ENCODE peak calls at places on chromosomes 3 and 15, in seven cellular contexts. L is left cardiac atrium; U is stimulated activated CD8-positive, alpha-beta memory T cell treated with anti-CD3 and anti-CD28 coated beads, Interleukin-4, amount 100 ng/mL, for 24 hours; Y is endothelial cell; H is GM23338; V is stimulated activated CD4-positive, alpha-beta T cell treated with anti-CD3 and anti-CD28 coated beads, Interleukin-4, amount 100 ng/mL, for 48 hours; A is hippocampal formation. D is an unnamed sample.

GRCh38 chr3:57787867-57788623 is 31.9 kb downstream of the SLMAP start:
- DNase-seq in L (no peak), U (no peak), Y (no peak), H (no peak), V (no peak), A (no peak), D (no peak)

GRCh38 chr15:90903733-90904536 is 833 bp downstream of the MAN2A2 start:
- DNase-seq in L (peak), U (no peak), Y (peak), H (peak), V (no peak), A (no peak), D (no peak)

GRCh38 chr15:73049564-73050215 is 2.6 kb upstream of the NEO1 start:
- DNase-seq in L (no peak), U (no peak), Y (no peak), H (no peak), V (no peak), A (no peak), D (no peak)

GRCh38 chr15:40146037-40146436 is 14.8 kb upstream of the BUB1B start:
- DNase-seq in L (no peak), U (no peak), Y (no peak), H (no peak), V (no peak), A (no peak), D (no peak)

GRCh38 chr3:58150130-58150663 is 60.6 kb downstream of the DNASE1L3 start:
- DNase-seq in L (no peak), U (no peak), Y (no peak), H (no peak), V (no peak), A (no peak), D (no peak)

GRCh38 chr15:40918799-40919392 is 10.2 kb upstream of the DLL4 start:
- DNase-seq in L (peak), U (no peak), Y (no peak), H (no peak), V (no peak), A (no peak), D (no peak)

GRCh38 chr3:183108002-183108449 is 8.7 kb upstream of the MCCC1 start:
- DNase-seq in L (no peak), U (no peak), Y (no peak), H (no peak), V (no peak), A (no peak), D (no peak)

GRCh38 chr3:48428088-48428862 is 1.6 kb downstream of the PLXNB1 start:
- DNase-seq in L (no peak), U (no peak), Y (no peak), H (peak), V (no peak), A (no peak), D (no peak)